ENCODE peak calls at places on chromosomes 12 and 14, in eight cellular contexts. N is AG10803, U is cardiac fibroblast, J is body of pancreas, L is endodermal cell, D is fibroblast of mammary gland, W is heart left ventricle, P is tibial artery. Y is an unnamed sample.

GRCh38 chr14:80867798-80868197 is 73.7 kb downstream of the CEP128 start:
- DNase-seq in N (no peak), U (no peak), J (no peak), L (no peak), D (no peak), W (no peak), P (no peak), Y (no peak)

GRCh38 chr14:56821807-56822615 is 11.7 kb upstream of the OTX2 start:
- DNase-seq in N (no peak), U (no peak), J (no peak), L (no peak), D (no peak), W (no peak), P (no peak), Y (no peak)

GRCh38 chr12:52976574-52977071 is 27.7 kb downstream of the KRT18 start:
- DNase-seq in N (peak), U (no peak), J (no peak), L (peak), D (no peak), W (no peak), P (no peak), Y (no peak)

GRCh38 chr12:106303202-106303820 is 778 bp downstream of the TCP11L2 start:
- DNase-seq in N (peak), U (peak), J (peak), L (peak), D (peak), W (peak), P (peak), Y (peak)

GRCh38 chr14:92729632-92730358 is 18.6 kb downstream of the LGMN start:
- DNase-seq in N (peak), U (peak), J (no peak), L (no peak), D (peak), W (no peak), P (no peak), Y (peak)

GRCh38 chr12:132638541-132639408 is 20.2 kb downstream of the P2RX2 start:
- DNase-seq in N (peak), U (peak), J (peak), L (peak), D (peak), W (no peak), P (no peak), Y (peak)

GRCh38 chr12:8844665-8845064 is 22.2 kb downstream of the A2ML1 start:
- DNase-seq in N (no peak), U (peak), J (peak), L (no peak), D (peak), W (peak), P (no peak), Y (no peak)

GRCh38 chr12:132323171-132324010 is 6.0 kb downstream of the GALNT9 start:
- DNase-seq in N (no peak), U (no peak), J (no peak), L (no peak), D (no peak), W (no peak), P (no peak), Y (no peak)

GRCh38 chr12:109547286-109547685 is 26.0 kb downstream of the MMAB start:
- DNase-seq in N (no peak), U (no peak), J (no peak), L (no peak), D (no peak), W (no peak), P (no peak), Y (no peak)

GRCh38 chr14:92877757-92878431 is 45.1 kb upstream of the CHGA start:
- DNase-seq in N (peak), U (no peak), J (peak), L (peak), D (no peak), W (peak), P (no peak), Y (no peak)

GRCh38 chr12:12716845-12717585 is at the start of gene CDKN1B:
- DNase-seq in N (peak), U (peak), J (peak), L (peak), D (peak), W (peak), P (peak), Y (peak)

GRCh38 chr12:11805043-11805442 is 155.6 kb downstream of the ETV6 start:
- DNase-seq in N (no peak), U (peak), J (no peak), L (no peak), D (no peak), W (no peak), P (no peak), Y (no peak)

GRCh38 chr14:32611752-32612151 is 282.7 kb downstream of the AKAP6 start:
- DNase-seq in N (peak), U (peak), J (no peak), L (no peak), D (peak), W (no peak), P (no peak), Y (peak)

GRCh38 chr12:3014641-3015040 is 55.4 kb downstream of the TEAD4 start:
- DNase-seq in N (no peak), U (no peak), J (no peak), L (peak), D (no peak), W (peak), P (no peak), Y (no peak)

GRCh38 chr14:61581340-61581739 is 114.0 kb upstream of the HIF1A start:
- DNase-seq in N (no peak), U (no peak), J (no peak), L (peak), D (no peak), W (no peak), P (no peak), Y (no peak)

GRCh38 chr14:22466520-22466919 is 122.5 kb downstream of the DAD1 start:
- DNase-seq in N (no peak), U (peak), J (no peak), L (no peak), D (peak), W (no peak), P (no peak), Y (peak)

GRCh38 chr12:49609875-49610154 is 4.4 kb upstream of the FAM186B start:
- DNase-seq in N (no peak), U (no peak), J (no peak), L (peak), D (no peak), W (no peak), P (no peak), Y (no peak)
- TF ChIP-seq CTCF in N (no peak), U (peak), J (no peak), L (peak), D (peak), W (no peak), P (no peak), Y (no peak)

GRCh38 chr14:101121399-101122113 is 218.0 kb upstream of the RTL1 start:
- DNase-seq in N (no peak), U (no peak), J (no peak), L (peak), D (no peak), W (no peak), P (peak), Y (no peak)
- H3K4me3 ChIP-seq in N (no peak), U (no peak), J (no peak), L (no peak), D (no peak), W (no peak), P (no peak), Y (no peak)

GRCh38 chr12:113327000-113327399 is 7.9 kb downstream of the SLC8B1 start:
- DNase-seq in N (no peak), U (no peak), J (no peak), L (no peak), D (no peak), W (peak), P (no peak), Y (no peak)
- TF ChIP-seq CTCF in N (peak), U (peak), J (no peak), L (no peak), D (no peak), W (peak), P (no peak), Y (no peak)

GRCh38 chr14:72736791-72737559 is 156.9 kb downstream of the DPF3 start:
- DNase-seq in N (peak), U (no peak), J (no peak), L (no peak), D (peak), W (no peak), P (peak), Y (peak)
- H3K4me3 ChIP-seq in N (peak), U (no peak), J (no peak), L (no peak), D (no peak), W (no peak), P (no peak), Y (no peak)

GRCh38 chr12:16187684-16188083 is 89.8 kb downstream of the SLC15A5 start:
- DNase-seq in N (no peak), U (no peak), J (no peak), L (no peak), D (no peak), W (no peak), P (no peak), Y (no peak)

GRCh38 chr12:16184691-16185090 is 92.8 kb downstream of the SLC15A5 start:
- DNase-seq in N (no peak), U (no peak), J (no peak), L (no peak), D (no peak), W (no peak), P (no peak), Y (no peak)

GRCh38 chr12:16189849-16190248 is 87.6 kb downstream of the SLC15A5 start:
- DNase-seq in N (peak), U (peak), J (no peak), L (no peak), D (no peak), W (no peak), P (no peak), Y (no peak)
- TF ChIP-seq CTCF in N (peak), U (peak), J (no peak), L (peak), D (no peak), W (no peak), P (no peak), Y (peak)

Y was measured in foreskin fibroblast.